ENCODE peak calls at places on chromosomes 13 and 19, in nine cellular contexts. R is transverse colon, F is GM12878, Y is tibial nerve, L is ovary, J is upper lobe of left lung, B is H1, T is stomach, I is sigmoid colon. E is an unnamed sample. For H3K4me1, the result is how much of the 10 kb centered on the place peaks cover.

GRCh38 chr19:17229890-17230289 is 3.9 kb downstream of the OCEL1 start:
- DNase-seq in R (no peak), F (no peak), Y (no peak), L (no peak), J (no peak), B (no peak), T (no peak), I (no peak), E (no peak)

GRCh38 chr19:47069795-47070194 is 21.4 kb upstream of the TMEM160 start:
- DNase-seq in R (no peak), F (no peak), Y (no peak), L (no peak), J (no peak), B (no peak), T (no peak), I (no peak), E (no peak)

GRCh38 chr13:20198781-20199180 is 6.0 kb upstream of the GJB2 start:
- DNase-seq in R (no peak), F (no peak), Y (no peak), L (no peak), J (no peak), B (no peak), T (no peak), I (no peak), E (no peak)

GRCh38 chr19:14746891-14747290 is 31.5 kb downstream of the ADGRE2 start:
- DNase-seq in R (no peak), F (no peak), Y (no peak), L (no peak), J (no peak), B (no peak), T (no peak), I (no peak), E (no peak)

GRCh38 chr19:53978975-53979801 is 12.2 kb upstream of the CACNG6 start:
- DNase-seq in R (no peak), F (no peak), Y (no peak), L (no peak), J (no peak), B (no peak), T (no peak), I (no peak), E (no peak)

GRCh38 chr13:99321709-99322108 is 14.5 kb upstream of the GPR183 start:
- DNase-seq in R (no peak), F (no peak), Y (no peak), L (no peak), J (no peak), B (no peak), T (no peak), I (no peak), E (no peak)

GRCh38 chr19:3656073-3656746 is 29.6 kb upstream of the CACTIN start:
- DNase-seq in R (no peak), F (no peak), Y (no peak), L (no peak), J (no peak), B (no peak), T (no peak), I (no peak), E (no peak)

GRCh38 chr13:59250276-59250990 is 913.3 kb downstream of the DIAPH3 start:
- DNase-seq in R (no peak), F (no peak), Y (no peak), L (no peak), J (no peak), B (no peak), T (no peak), I (no peak), E (no peak)

GRCh38 chr19:39166571-39167391 is 30.0 kb upstream of the NCCRP1 start:
- DNase-seq in R (peak), F (no peak), Y (peak), L (peak), J (peak), B (no peak), T (peak), I (peak), E (peak)

GRCh38 chr13:112696869-112697465 is 7.1 kb downstream of the ATP11A start:
- DNase-seq in R (peak), F (no peak), Y (no peak), L (peak), J (no peak), B (no peak), T (peak), I (peak), E (no peak)

GRCh38 chr13:42246541-42246940 is 25.4 kb upstream of the AKAP11 start:
- DNase-seq in R (no peak), F (no peak), Y (no peak), L (no peak), J (no peak), B (no peak), T (no peak), I (no peak), E (no peak)

GRCh38 chr13:97279913-97280312 is 57.8 kb downstream of the MBNL2 start:
- DNase-seq in R (no peak), F (no peak), Y (no peak), L (no peak), J (no peak), B (no peak), T (no peak), I (no peak), E (no peak)
- H3K4me1 ChIP-seq in R (half or more), F (under half), Y (under half), L (under half), J (under half), B (under half), T (half or more), I (under half), E (half or more)

GRCh38 chr13:31042501-31043165 is 110.2 kb downstream of the TEX26 start:
- DNase-seq in R (no peak), F (no peak), Y (no peak), L (no peak), J (no peak), B (no peak), T (no peak), I (no peak), E (no peak)

GRCh38 chr13:31043891-31044657 is 111.6 kb downstream of the TEX26 start:
- DNase-seq in R (peak), F (peak), Y (peak), L (peak), J (peak), B (peak), T (peak), I (peak), E (peak)

GRCh38 chr13:31046711-31047279 is 114.3 kb downstream of the TEX26 start:
- DNase-seq in R (peak), F (no peak), Y (no peak), L (peak), J (peak), B (no peak), T (no peak), I (peak), E (no peak)

GRCh38 chr13:31045621-31046081 is 113.2 kb downstream of the TEX26 start:
- DNase-seq in R (peak), F (peak), Y (no peak), L (peak), J (peak), B (no peak), T (peak), I (peak), E (peak)

GRCh38 chr13:31044658-31045620 is 112.5 kb downstream of the TEX26 start:
- DNase-seq in R (no peak), F (peak), Y (no peak), L (no peak), J (no peak), B (no peak), T (no peak), I (no peak), E (peak)
- H3K4me3 ChIP-seq in R (no peak), F (no peak), Y (no peak), L (no peak), J (no peak), B (no peak), T (no peak), I (no peak), E (no peak)

GRCh38 chr13:66128692-66129269 is 1101.4 kb downstream of the PCDH9 start:
- DNase-seq in R (no peak), F (no peak), Y (no peak), L (no peak), J (no peak), B (no peak), T (no peak), I (no peak), E (no peak)

DNA sequence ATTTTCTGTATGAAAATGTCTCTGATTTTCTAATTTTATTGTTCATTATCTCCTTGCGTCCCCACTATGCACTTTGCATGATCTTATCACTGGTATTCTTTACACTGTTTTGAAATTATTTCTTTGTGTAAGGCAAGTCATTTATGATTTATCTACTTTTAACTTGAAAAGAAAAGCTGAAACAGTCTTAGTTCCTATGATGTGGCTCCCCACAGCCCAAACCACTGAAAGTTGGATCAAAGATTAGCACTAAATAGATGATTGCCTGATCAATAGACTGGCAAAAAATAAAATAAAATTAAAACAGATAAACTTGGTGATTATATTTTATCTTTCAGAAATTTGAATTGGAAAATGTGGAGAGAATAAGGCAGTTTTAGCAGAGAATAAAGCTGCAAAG is 1101.9 kb downstream of the PCDH9 start:
- DNase-seq in R (no peak), F (no peak), Y (no peak), L (no peak), J (no peak), B (no peak), T (no peak), I (no peak), E (no peak)
- TF ChIP-seq EP300 in R (no peak), F (no peak), Y (no peak), L (no peak), J (no peak), B (no peak), T (no peak), I (no peak), E (no peak)

GRCh38 chr19:2077833-2078619 is 18.1 kb downstream of the MOB3A start:
- DNase-seq in R (no peak), F (no peak), Y (no peak), L (no peak), J (no peak), B (no peak), T (no peak), I (no peak), E (no peak)
- H3K4me1 ChIP-seq in R (under half), F (under half), Y (under half), L (under half), J (under half), B (under half), T (half or more), I (under half), E (under half)

GRCh38 chr19:10224337-10224736 is 6.8 kb downstream of the S1PR2 start:
- DNase-seq in R (no peak), F (no peak), Y (no peak), L (no peak), J (no peak), B (no peak), T (no peak), I (no peak), E (no peak)

GRCh38 chr19:10226021-10226375 is 5.1 kb downstream of the S1PR2 start:
- DNase-seq in R (no peak), F (no peak), Y (no peak), L (no peak), J (no peak), B (no peak), T (no peak), I (no peak), E (no peak)

GRCh38 chr19:10227215-10227971 is 3.7 kb downstream of the S1PR2 start:
- DNase-seq in R (no peak), F (no peak), Y (peak), L (peak), J (no peak), B (no peak), T (no peak), I (peak), E (no peak)

GRCh38 chr19:10228393-10228792 is 2.7 kb downstream of the S1PR2 start:
- DNase-seq in R (no peak), F (no peak), Y (no peak), L (no peak), J (no peak), B (no peak), T (no peak), I (no peak), E (no peak)

GRCh38 chr19:10226376-10227214 is 4.5 kb downstream of the S1PR2 start:
- DNase-seq in R (peak), F (no peak), Y (peak), L (peak), J (peak), B (no peak), T (peak), I (peak), E (peak)
- H3K4me3 ChIP-seq in R (no peak), F (no peak), Y (peak), L (peak), J (no peak), B (no peak), T (peak), I (no peak), E (peak)